ENCODE peak calls at places on chromosomes 3 and 15, in nine cellular contexts. L, S, H, F, N, B, G, D and R are unnamed samples.

GRCh38 chr3:61813656-61814055 is 252.3 kb downstream of the PTPRG start:
- DNase-seq in F (no peak), N (no peak), S (no peak), B (no peak), L (no peak), H (no peak), G (no peak), D (no peak), R (no peak)

GRCh38 chr3:111904376-111905241 is 45.5 kb downstream of the PHLDB2 start:
- DNase-seq in S (peak), B (no peak), N (no peak), F (no peak), D (no peak), G (no peak), L (peak), H (no peak), R (no peak)

GRCh38 chr3:34396288-34396687 is 597.9 kb downstream of the PDCD6IP start:
- DNase-seq in S (no peak), N (no peak), L (no peak), D (no peak), B (no peak), H (no peak), F (no peak), G (no peak), R (no peak)

GRCh38 chr3:143090486-143090885 is 29.1 kb upstream of the CHST2 start:
- DNase-seq in G (no peak), B (no peak), N (peak), F (no peak), D (no peak), L (no peak), S (no peak), H (no peak), R (no peak)

GRCh38 chr15:59349715-59350420 is 22.8 kb downstream of the MYO1E start:
- DNase-seq in H (no peak), F (no peak), G (no peak), B (no peak), N (no peak), S (peak), D (no peak), L (peak), R (peak)

GRCh38 chr3:167808910-167809309 is 73.4 kb downstream of the SERPINI1 start:
- DNase-seq in S (no peak), N (no peak), H (no peak), G (no peak), D (no peak), B (no peak), L (no peak), F (no peak), R (no peak)

GRCh38 chr3:42843730-42844713 is 31.7 kb downstream of the CYP8B1 start:
- DNase-seq in S (no peak), G (no peak), N (no peak), B (no peak), D (no peak), F (no peak), H (no peak), L (no peak), R (no peak)

GRCh38 chr15:99057697-99058420 is 47.0 kb upstream of the SYNM start:
- DNase-seq in N (no peak), B (no peak), G (peak), S (no peak), H (no peak), F (no peak), L (no peak), D (no peak), R (no peak)

GRCh38 chr3:53161345-53161819 is 373 bp downstream of the PRKCD start:
- DNase-seq in S (no peak), G (peak), N (no peak), B (no peak), L (no peak), H (peak), D (no peak), F (no peak), R (no peak)

GRCh38 chr3:150483226-150483625 is 63.1 kb downstream of the SERP1 start:
- DNase-seq in S (no peak), L (no peak), F (no peak), N (no peak), D (no peak), H (no peak), G (no peak), B (no peak), R (no peak)

GRCh38 chr3:127735767-127736693 is 63.3 kb downstream of the ABTB1 start:
- DNase-seq in G (peak), B (no peak), F (peak), D (no peak), S (no peak), L (no peak), H (peak), N (no peak), R (peak)

GRCh38 chr3:23377928-23378672 is 175.0 kb downstream of the UBE2E2 start:
- DNase-seq in S (no peak), L (no peak), H (no peak), B (no peak), D (no peak), F (no peak), N (no peak), G (no peak), R (no peak)

GRCh38 chr3:102180291-102180931 is 254.4 kb upstream of the ZPLD1 start:
- DNase-seq in H (no peak), L (no peak), N (no peak), S (no peak), D (no peak), F (no peak), G (no peak), B (no peak), R (no peak)

GRCh38 chr3:128473180-128473519 is 6.5 kb upstream of the DNAJB8 start:
- DNase-seq in G (no peak), D (no peak), H (no peak), L (no peak), F (no peak), S (no peak), N (no peak), B (no peak), R (no peak)

GRCh38 chr3:72492240-72492639 is 356.0 kb downstream of the SHQ1 start:
- DNase-seq in G (no peak), L (no peak), H (peak), F (no peak), B (no peak), N (no peak), D (no peak), S (no peak), R (no peak)

GRCh38 chr3:103295974-103296570 is 861.3 kb downstream of the ZPLD1 start:
- DNase-seq in F (no peak), G (peak), L (peak), S (peak), N (no peak), H (no peak), B (no peak), D (no peak), R (no peak)

GRCh38 chr3:112813723-112814171 is 32.9 kb downstream of the CD200R1L start:
- DNase-seq in H (no peak), F (peak), L (no peak), G (peak), D (no peak), S (no peak), N (no peak), B (no peak), R (peak)

GRCh38 chr3:72271923-72272322 is 487.0 kb upstream of the PROK2 start:
- DNase-seq in N (no peak), H (no peak), L (no peak), D (no peak), S (no peak), B (no peak), G (no peak), F (no peak), R (no peak)

GRCh38 chr15:45522179-45522930 is at the start of gene SLC30A4:
- DNase-seq in S (no peak), L (no peak), D (no peak), F (peak), B (peak), N (peak), H (peak), G (peak), R (no peak)

GRCh38 chr3:169298247-169298992 is 365.1 kb downstream of the MECOM start:
- DNase-seq in D (no peak), F (no peak), S (no peak), L (no peak), G (no peak), N (no peak), B (no peak), H (peak), R (no peak)

GRCh38 chr3:49880581-49881328 is 11.0 kb upstream of the CAMKV start:
- DNase-seq in N (no peak), D (no peak), B (no peak), F (no peak), S (no peak), H (no peak), L (no peak), G (no peak), R (no peak)

GRCh38 chr3:147356145-147356908 is 50.0 kb downstream of the ZIC4 start:
- DNase-seq in D (no peak), F (no peak), S (no peak), N (no peak), H (no peak), G (no peak), B (no peak), L (no peak), R (no peak)

GRCh38 chr3:13122101-13123055 is 49.1 kb upstream of the IQSEC1 start:
- DNase-seq in S (no peak), H (no peak), N (no peak), D (no peak), G (no peak), B (no peak), F (no peak), L (no peak), R (peak)

GRCh38 chr3:139251529-139251928 is 92.3 kb upstream of the MRPS22 start:
- DNase-seq in D (no peak), H (no peak), L (no peak), B (no peak), S (peak), G (no peak), N (no peak), F (no peak), R (no peak)

GRCh38 chr3:8538223-8538622 is 36.6 kb downstream of the LMCD1 start:
- DNase-seq in B (no peak), L (no peak), F (no peak), D (no peak), S (no peak), G (no peak), N (no peak), H (no peak), R (no peak)

GRCh38 chr15:69413822-69414701 is at the start of gene KIF23:
- DNase-seq in F (peak), G (peak), L (peak), N (peak), D (peak), H (peak), B (peak), S (peak), R (peak)

GRCh38 chr15:100759698-100760356 is 119.8 kb upstream of the ALDH1A3 start:
- DNase-seq in D (no peak), G (no peak), N (no peak), S (peak), L (peak), H (peak), B (no peak), F (no peak), R (no peak)

GRCh38 chr15:64710664-64711441 is 64.5 kb downstream of the RBPMS2 start:
- DNase-seq in N (no peak), D (no peak), H (no peak), G (no peak), B (no peak), F (no peak), L (no peak), S (no peak), R (no peak)

GRCh38 chr3:186058225-186058624 is 50.7 kb downstream of the ETV5 start:
- DNase-seq in G (no peak), D (no peak), S (no peak), N (no peak), H (no peak), F (no peak), L (no peak), B (no peak), R (no peak)

GRCh38 chr15:49860101-49860500 is 239.3 kb downstream of the DTWD1 start:
- DNase-seq in N (no peak), H (no peak), S (no peak), B (no peak), L (no peak), G (no peak), D (no peak), F (no peak), R (no peak)

GRCh38 chr3:37765591-37766219 is 96.0 kb upstream of the CTDSPL start:
- DNase-seq in N (no peak), H (no peak), B (no peak), F (no peak), G (no peak), L (no peak), D (no peak), S (no peak), R (no peak)

GRCh38 chr3:163039636-163040035 is 1543.0 kb downstream of the OTOL1 start:
- DNase-seq in H (no peak), S (no peak), N (no peak), F (no peak), D (no peak), B (no peak), L (no peak), G (no peak), R (no peak)

GRCh38 chr3:163045945-163046344 is 1549.3 kb downstream of the OTOL1 start:
- DNase-seq in D (no peak), B (no peak), H (no peak), G (no peak), S (no peak), F (no peak), N (no peak), L (no peak), R (no peak)

GRCh38 chr3:163043074-163043473 is 1546.5 kb downstream of the OTOL1 start:
- DNase-seq in G (no peak), N (no peak), S (peak), F (no peak), L (peak), H (no peak), D (no peak), B (no peak), R (no peak)
- TF ChIP-seq CTCF in G (peak), N (no peak), S (no peak), F (no peak), L (peak), H (no peak), D (no peak), B (peak), R (no peak)

DNA sequence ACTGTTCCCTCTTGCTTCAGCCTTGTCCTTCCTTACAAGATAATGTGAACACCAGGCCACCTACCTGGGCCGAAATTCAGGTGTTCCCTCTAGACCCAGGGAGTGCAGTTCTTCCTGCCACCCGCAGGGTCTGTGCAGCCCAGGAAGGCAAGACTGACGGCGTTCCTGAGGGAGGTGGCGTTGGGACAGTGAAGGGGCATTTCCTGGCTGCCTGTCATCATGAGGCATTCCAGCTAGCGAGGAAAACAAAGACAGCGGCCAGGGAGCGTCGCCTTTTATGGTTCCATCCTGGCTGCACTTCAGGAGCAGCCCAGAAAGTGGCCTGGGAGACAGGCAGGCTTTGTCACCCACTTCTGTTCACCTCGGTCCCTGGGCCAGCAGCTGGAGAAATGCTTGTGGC is 84.8 kb upstream of the WNT5A start:
- DNase-seq in N (no peak), F (no peak), G (no peak), D (no peak), B (peak), L (no peak), S (peak), H (peak), R (no peak)
- TF ChIP-seq CTCF in N (no peak), F (no peak), G (no peak), D (peak), B (peak), L (no peak), S (no peak), H (no peak), R (no peak)

GRCh38 chr15:78914027-78914764 is 30.6 kb downstream of the CTSH start:
- DNase-seq in G (no peak), S (peak), L (no peak), F (no peak), B (no peak), N (peak), H (no peak), D (no peak), R (no peak)
- TF ChIP-seq CTCF in G (no peak), S (peak), L (peak), F (peak), B (peak), N (peak), H (no peak), D (peak), R (peak)

GRCh38 chr3:105369501-105370371 is 3.0 kb downstream of the ALCAM start:
- DNase-seq in S (peak), B (peak), N (peak), L (no peak), F (peak), H (peak), D (no peak), G (no peak), R (peak)

GRCh38 chr3:105375750-105376511 is 9.2 kb downstream of the ALCAM start:
- DNase-seq in D (no peak), L (no peak), F (no peak), N (no peak), H (no peak), B (no peak), G (no peak), S (no peak), R (no peak)

GRCh38 chr3:105377716-105378115 is 11.0 kb downstream of the ALCAM start:
- DNase-seq in F (no peak), S (no peak), H (no peak), B (no peak), L (no peak), D (no peak), N (no peak), G (no peak), R (no peak)

GRCh38 chr3:105368575-105369500 is 2.1 kb downstream of the ALCAM start:
- DNase-seq in D (peak), B (peak), L (peak), S (peak), H (peak), F (peak), N (peak), G (peak), R (no peak)

GRCh38 chr3:105373383-105373782 is 6.7 kb downstream of the ALCAM start:
- DNase-seq in L (no peak), F (no peak), S (no peak), N (no peak), H (no peak), G (no peak), B (no peak), D (no peak), R (no peak)
- TF ChIP-seq CTCF in L (no peak), F (no peak), S (no peak), N (no peak), H (no peak), G (no peak), B (no peak), D (no peak), R (no peak)

GRCh38 chr3:19046440-19046839 is 101.9 kb upstream of the KCNH8 start:
- DNase-seq in F (no peak), S (no peak), D (no peak), H (no peak), B (no peak), N (no peak), G (no peak), L (no peak), R (no peak)
- TF ChIP-seq CTCF in F (no peak), S (peak), D (no peak), H (no peak), B (no peak), N (no peak), G (peak), L (no peak), R (no peak)

GRCh38 chr15:51907136-51907862 is 64.3 kb downstream of the LEO1 start:
- DNase-seq in S (peak), D (no peak), F (no peak), H (peak), L (peak), B (no peak), G (no peak), N (peak), R (no peak)
- TF ChIP-seq CTCF in S (peak), D (no peak), F (peak), H (no peak), L (peak), B (no peak), G (no peak), N (no peak), R (no peak)

GRCh38 chr3:161212892-161213291 is 8.2 kb upstream of the NMD3 start:
- DNase-seq in F (no peak), N (no peak), S (no peak), L (no peak), D (no peak), G (no peak), H (no peak), B (no peak), R (no peak)
- TF ChIP-seq CTCF in F (no peak), N (no peak), S (no peak), L (no peak), D (no peak), G (no peak), H (no peak), B (no peak), R (no peak)

GRCh38 chr3:118863731-118864322 is 170.8 kb downstream of the IGSF11 start:
- DNase-seq in B (no peak), F (no peak), D (no peak), L (peak), H (no peak), G (no peak), N (no peak), S (peak), R (no peak)
- TF ChIP-seq CTCF in B (no peak), F (no peak), D (peak), L (no peak), H (no peak), G (peak), N (no peak), S (peak), R (no peak)

GRCh38 chr3:78924711-78925110 is 843.1 kb downstream of the ROBO1 start:
- DNase-seq in S (no peak), F (no peak), N (no peak), B (no peak), G (no peak), L (no peak), D (no peak), H (no peak), R (no peak)

GRCh38 chr3:78926523-78926922 is 841.3 kb downstream of the ROBO1 start:
- DNase-seq in D (no peak), B (no peak), F (no peak), S (no peak), N (no peak), L (no peak), H (no peak), G (no peak), R (no peak)

GRCh38 chr3:78927787-78928186 is 840.0 kb downstream of the ROBO1 start:
- DNase-seq in G (no peak), S (no peak), N (no peak), L (no peak), B (no peak), F (no peak), H (no peak), D (no peak), R (no peak)
- TF ChIP-seq CTCF in G (no peak), S (no peak), N (no peak), L (no peak), B (no peak), F (no peak), H (no peak), D (no peak), R (no peak)

GRCh38 chr15:63504979-63505841 is 817 bp downstream of the USP3 start:
- DNase-seq in B (peak), S (peak), D (no peak), H (peak), L (no peak), F (peak), N (peak), G (no peak), R (no peak)
- TF ChIP-seq CTCF in B (no peak), S (peak), D (peak), H (no peak), L (no peak), F (peak), N (no peak), G (peak), R (peak)